ENCODE peak calls at places on chromosomes 4 and X, in five cellular contexts. One of them, this sample, is unnamed.

GRCh38 chr4:8538703-8539567 is 41.3 kb upstream of the GPR78 start:
- DNase-seq in activated CD4-positive, alpha-beta T cell treated with anti-CD3 and anti-CD28 coated beads for 4 hours: no peak
- DNase-seq in substantia nigra: no peak
- DNase-seq in endothelial cell: no peak
- DNase-seq in SK-N-SH: no peak
- DNase-seq in this sample: no peak

GRCh38 chr4:2251073-2251794 is 9.3 kb upstream of the HAUS3 start:
- DNase-seq in substantia nigra: no peak
- DNase-seq in activated CD4-positive, alpha-beta T cell treated with anti-CD3 and anti-CD28 coated beads for 4 hours: no peak
- DNase-seq in endothelial cell: no peak
- DNase-seq in SK-N-SH: peak
- DNase-seq in this sample: peak

GRCh38 chr4:109560687-109561452 is 824 bp downstream of the MCUB start:
- DNase-seq in SK-N-SH: peak
- DNase-seq in substantia nigra: peak
- DNase-seq in activated CD4-positive, alpha-beta T cell treated with anti-CD3 and anti-CD28 coated beads for 4 hours: peak
- DNase-seq in endothelial cell: no peak
- DNase-seq in this sample: peak

GRCh38 chrX:43148305-43148704 is 370.3 kb upstream of the PPP1R2C start:
- DNase-seq in endothelial cell: no peak
- DNase-seq in SK-N-SH: no peak
- DNase-seq in substantia nigra: no peak
- DNase-seq in activated CD4-positive, alpha-beta T cell treated with anti-CD3 and anti-CD28 coated beads for 4 hours: no peak
- DNase-seq in this sample: no peak

GRCh38 chr4:38430841-38431240 is 233.2 kb upstream of the KLF3 start:
- DNase-seq in SK-N-SH: no peak
- DNase-seq in activated CD4-positive, alpha-beta T cell treated with anti-CD3 and anti-CD28 coated beads for 4 hours: no peak
- DNase-seq in substantia nigra: no peak
- DNase-seq in endothelial cell: no peak
- DNase-seq in this sample: no peak

GRCh38 chr4:94877973-94878372 is 120.2 kb downstream of the BMPR1B start:
- DNase-seq in activated CD4-positive, alpha-beta T cell treated with anti-CD3 and anti-CD28 coated beads for 4 hours: no peak
- DNase-seq in substantia nigra: no peak
- DNase-seq in endothelial cell: no peak
- DNase-seq in SK-N-SH: no peak
- DNase-seq in this sample: no peak

GRCh38 chrX:29145316-29145715 is 558.1 kb downstream of the IL1RAPL1 start:
- DNase-seq in activated CD4-positive, alpha-beta T cell treated with anti-CD3 and anti-CD28 coated beads for 4 hours: no peak
- DNase-seq in SK-N-SH: no peak
- DNase-seq in endothelial cell: no peak
- DNase-seq in substantia nigra: no peak
- DNase-seq in this sample: no peak

GRCh38 chrX:2447484-2447883 is 53.3 kb downstream of the DHRSX start:
- DNase-seq in SK-N-SH: no peak
- DNase-seq in activated CD4-positive, alpha-beta T cell treated with anti-CD3 and anti-CD28 coated beads for 4 hours: no peak
- DNase-seq in endothelial cell: no peak
- DNase-seq in substantia nigra: no peak
- DNase-seq in this sample: no peak

GRCh38 chr4:158938462-158939044 is 164.3 kb upstream of the RAPGEF2 start:
- DNase-seq in activated CD4-positive, alpha-beta T cell treated with anti-CD3 and anti-CD28 coated beads for 4 hours: no peak
- DNase-seq in substantia nigra: no peak
- DNase-seq in endothelial cell: no peak
- DNase-seq in SK-N-SH: no peak
- DNase-seq in this sample: no peak

GRCh38 chr4:153418114-153418513 is 48.0 kb upstream of the TMEM131L start:
- DNase-seq in SK-N-SH: no peak
- DNase-seq in activated CD4-positive, alpha-beta T cell treated with anti-CD3 and anti-CD28 coated beads for 4 hours: no peak
- DNase-seq in substantia nigra: no peak
- DNase-seq in endothelial cell: no peak
- DNase-seq in this sample: no peak

GRCh38 chr4:112521123-112522116 is 5.4 kb upstream of the NEUROG2 start:
- DNase-seq in endothelial cell: no peak
- DNase-seq in activated CD4-positive, alpha-beta T cell treated with anti-CD3 and anti-CD28 coated beads for 4 hours: no peak
- DNase-seq in substantia nigra: no peak
- DNase-seq in SK-N-SH: no peak
- DNase-seq in this sample: no peak

GRCh38 chr4:27568236-27568951 is 707.8 kb downstream of the STIM2 start:
- DNase-seq in activated CD4-positive, alpha-beta T cell treated with anti-CD3 and anti-CD28 coated beads for 4 hours: no peak
- DNase-seq in endothelial cell: no peak
- DNase-seq in SK-N-SH: no peak
- DNase-seq in substantia nigra: no peak
- DNase-seq in this sample: no peak

GRCh38 chr4:113858924-113859323 is 97.4 kb upstream of the CAMK2D start:
- DNase-seq in endothelial cell: no peak
- DNase-seq in substantia nigra: no peak
- DNase-seq in SK-N-SH: no peak
- DNase-seq in activated CD4-positive, alpha-beta T cell treated with anti-CD3 and anti-CD28 coated beads for 4 hours: no peak
- DNase-seq in this sample: no peak

GRCh38 chr4:6076391-6076790 is 58.2 kb upstream of the C4orf50 start:
- DNase-seq in substantia nigra: no peak
- DNase-seq in activated CD4-positive, alpha-beta T cell treated with anti-CD3 and anti-CD28 coated beads for 4 hours: no peak
- DNase-seq in endothelial cell: no peak
- DNase-seq in SK-N-SH: peak
- DNase-seq in this sample: no peak

GRCh38 chrX:13828392-13828791 is 11.5 kb upstream of the GPM6B start:
- DNase-seq in substantia nigra: no peak
- DNase-seq in endothelial cell: no peak
- DNase-seq in activated CD4-positive, alpha-beta T cell treated with anti-CD3 and anti-CD28 coated beads for 4 hours: no peak
- DNase-seq in SK-N-SH: no peak
- DNase-seq in this sample: no peak

GRCh38 chr4:142016031-142016430 is 379.6 kb downstream of the IL15 start:
- DNase-seq in SK-N-SH: no peak
- DNase-seq in endothelial cell: no peak
- DNase-seq in activated CD4-positive, alpha-beta T cell treated with anti-CD3 and anti-CD28 coated beads for 4 hours: no peak
- DNase-seq in substantia nigra: no peak
- DNase-seq in this sample: no peak

GRCh38 chrX:108437354-108437753 is 868 bp downstream of the COL4A6 start:
- DNase-seq in SK-N-SH: no peak
- DNase-seq in endothelial cell: no peak
- DNase-seq in substantia nigra: no peak
- DNase-seq in activated CD4-positive, alpha-beta T cell treated with anti-CD3 and anti-CD28 coated beads for 4 hours: no peak
- DNase-seq in this sample: no peak